ENCODE peak calls at places on chromosome 22, in five cellular contexts. H is MM.1S, U is T-helper 9 cell, S is KBM-7, N is adrenal gland. L is an unnamed sample.

GRCh38 chr22:32619614-32620426 is 145.2 kb downstream of the FBXO7 start:
- DNase-seq in H (no peak), U (no peak), S (no peak), N (peak), L (peak)

GRCh38 chr22:42300286-42301071 is 30.0 kb upstream of the TCF20 start:
- DNase-seq in H (no peak), U (peak), S (no peak), N (no peak), L (no peak)

GRCh38 chr22:48477031-48477721 is 1350.5 kb downstream of the BRD1 start:
- DNase-seq in H (no peak), U (no peak), S (no peak), N (peak), L (no peak)

GRCh38 chr22:30354644-30355043 is 2.0 kb downstream of the SF3A1 start:
- DNase-seq in H (no peak), U (no peak), S (no peak), N (peak), L (no peak)

GRCh38 chr22:24521791-24522245 is 26.7 kb downstream of the UPB1 start:
- DNase-seq in H (peak), U (no peak), S (peak), N (no peak), L (no peak)

GRCh38 chr22:31905356-31905755 is 39.0 kb upstream of the YWHAH start:
- DNase-seq in H (no peak), U (no peak), S (no peak), N (no peak), L (no peak)

GRCh38 chr22:32644252-32645100 is 157.0 kb upstream of the TIMP3 start:
- DNase-seq in H (no peak), U (no peak), S (peak), N (peak), L (peak)

GRCh38 chr22:26259510-26259909 is 90.2 kb downstream of the SEZ6L start:
- DNase-seq in H (peak), U (no peak), S (peak), N (no peak), L (no peak)

GRCh38 chr22:32794449-32795213 is 6.9 kb upstream of the TIMP3 start:
- DNase-seq in H (no peak), U (no peak), S (no peak), N (no peak), L (no peak)

GRCh38 chr22:36328635-36329216 is 59.0 kb downstream of the MYH9 start:
- DNase-seq in H (no peak), U (no peak), S (no peak), N (peak), L (peak)

GRCh38 chr22:45271667-45272188 is 13.0 kb upstream of the UPK3A start:
- DNase-seq in H (no peak), U (no peak), S (no peak), N (peak), L (no peak)

GRCh38 chr22:46845281-46846153 is 83.1 kb downstream of the TBC1D22A start:
- DNase-seq in H (no peak), U (no peak), S (no peak), N (no peak), L (no peak)

GRCh38 chr22:39500101-39500500 is 2.0 kb upstream of the MIEF1 start:
- DNase-seq in H (no peak), U (no peak), S (no peak), N (no peak), L (no peak)

GRCh38 chr22:20183823-20184222 is 33.0 kb upstream of the CCDC188 start:
- DNase-seq in H (no peak), U (no peak), S (no peak), N (no peak), L (no peak)

GRCh38 chr22:50627452-50627913 is 469 bp downstream of the ARSA start:
- DNase-seq in H (peak), U (no peak), S (no peak), N (no peak), L (peak)

GRCh38 chr22:44479662-44480061 is 18.4 kb downstream of the RTL6 start:
- DNase-seq in H (no peak), U (no peak), S (peak), N (no peak), L (no peak)

GRCh38 chr22:20095521-20095920 is 15.5 kb downstream of the DGCR8 start:
- DNase-seq in H (no peak), U (no peak), S (no peak), N (no peak), L (no peak)

GRCh38 chr22:23836692-23837495 is 1.9 kb downstream of the DERL3 start:
- DNase-seq in H (no peak), U (no peak), S (no peak), N (no peak), L (peak)

L was measured in ovary.